ENCODE peak calls at places on chromosomes 6 and 20, in eight cellular contexts. S is IMR-90; Z is fibroblast of lung; F is SK-N-SH; Q is CD4-positive, CD25-positive, alpha-beta regulatory T cell; N is body of pancreas; C is adipocyte; R is breast epithelium. O is an unnamed sample.

GRCh38 chr20:37071481-37071911 is 24.3 kb downstream of the RBL1 start:
- DNase-seq in C (peak; percentile 56), Z (peak; percentile 22), N (no peak), Q (peak; percentile 3), F (no peak), R (no peak), S (peak; percentile 67), O (no peak)

GRCh38 chr6:53154071-53154470 is 5.4 kb upstream of the GCM1 start:
- DNase-seq in R (no peak), C (no peak), F (no peak), S (no peak), Q (no peak), N (no peak), Z (no peak), O (no peak)

GRCh38 chr6:83867527-83868161 is 8.2 kb downstream of the CYB5R4 start:
- DNase-seq in S (peak; percentile 92), F (no peak), Z (peak; percentile 53), Q (no peak), C (peak; percentile 81), R (no peak), N (no peak), O (peak; percentile 65)

GRCh38 chr20:38804682-38805501 is 605 bp upstream of the PPP1R16B start:
- DNase-seq in F (no peak), Q (peak; percentile 75), S (no peak), N (no peak), Z (no peak), R (no peak), C (no peak), O (no peak)

GRCh38 chr6:127342946-127343752 is at the start of gene ECHDC1:
- DNase-seq in Z (peak; percentile 81), S (peak; percentile 66), F (peak; percentile 86), R (peak; percentile 61), N (peak; percentile 41), C (peak; percentile 87), Q (peak; percentile 39), O (peak; percentile 75)

GRCh38 chr6:88167625-88167937 is 1.4 kb upstream of the CNR1 start:
- DNase-seq in Z (no peak), C (no peak), F (no peak), S (no peak), R (no peak), N (no peak), Q (no peak), O (no peak)

GRCh38 chr6:15776458-15776980 is 113.7 kb upstream of the DTNBP1 start:
- DNase-seq in C (no peak), F (no peak), R (no peak), Q (no peak), S (no peak), Z (no peak), N (no peak), O (no peak)

GRCh38 chr20:58092871-58093270 is 135.6 kb downstream of the ANKRD60 start:
- DNase-seq in Z (no peak), Q (no peak), N (no peak), F (no peak), C (no peak), R (peak; percentile 28), S (no peak), O (peak; percentile 53)

GRCh38 chr20:48406462-48407235 is 421.1 kb downstream of the PREX1 start:
- DNase-seq in F (no peak), C (no peak), Q (no peak), N (no peak), Z (no peak), S (no peak), R (no peak), O (no peak)

GRCh38 chr6:170040115-170040500 is 250.8 kb downstream of the DLL1 start:
- DNase-seq in S (no peak), F (no peak), Q (no peak), N (peak; percentile 2), Z (no peak), C (no peak), R (no peak), O (no peak)

GRCh38 chr6:48757661-48758060 is 646.7 kb upstream of the PTCHD4 start:
- DNase-seq in N (no peak), S (no peak), F (no peak), R (no peak), Q (no peak), Z (no peak), C (no peak), O (no peak)

GRCh38 chr20:32301719-32302506 is 24.5 kb downstream of the KIF3B start:
- DNase-seq in Z (no peak), Q (no peak), C (no peak), S (no peak), F (no peak), R (no peak), N (no peak), O (no peak)

GRCh38 chr6:149077208-149077607 is 240.3 kb upstream of the TAB2 start:
- DNase-seq in C (peak; percentile 61), R (no peak), N (no peak), F (no peak), Z (no peak), Q (no peak), S (peak; percentile 92), O (no peak)

GRCh38 chr6:149075616-149076354 is 241.7 kb upstream of the TAB2 start:
- DNase-seq in R (no peak), Q (no peak), Z (peak; percentile 51), F (no peak), S (peak; percentile 37), C (peak; percentile 60), N (no peak), O (no peak)

GRCh38 chr6:149076355-149076734 is 241.2 kb upstream of the TAB2 start:
- DNase-seq in S (no peak), R (no peak), Q (no peak), Z (no peak), N (no peak), C (no peak), F (no peak), O (no peak)

GRCh38 chr6:149074832-149075258 is 242.7 kb upstream of the TAB2 start:
- DNase-seq in F (no peak), C (no peak), Z (no peak), Q (no peak), N (no peak), R (no peak), S (no peak), O (no peak)

GRCh38 chr6:149071997-149072396 is 245.5 kb upstream of the TAB2 start:
- DNase-seq in Z (no peak), R (no peak), C (no peak), N (no peak), Q (no peak), S (no peak), F (no peak), O (no peak)
- H3K4me1 ChIP-seq in Z (no peaks in the 10 kb centered on the region), R (no peaks in the 10 kb centered on the region), C (peaks cover 13% of the 10 kb centered on the region), N (peaks cover 15% of the 10 kb centered on the region), Q (peaks cover 17% of the 10 kb centered on the region), S (peaks cover 3% of the 10 kb centered on the region), F (peaks cover 7% of the 10 kb centered on the region), O (no peaks in the 10 kb centered on the region)

GRCh38 chr20:4820833-4821518 is 99.3 kb downstream of the PRND start:
- DNase-seq in F (no peak), S (peak; percentile 88), C (peak; percentile 77), R (no peak), Z (peak; percentile 48), N (no peak), Q (no peak), O (no peak)

GRCh38 chr20:4817230-4817671 is 95.5 kb downstream of the PRND start:
- DNase-seq in C (peak; percentile 34), S (no peak), Z (peak; percentile 6), F (no peak), R (no peak), Q (no peak), N (peak; percentile 7), O (no peak)

GRCh38 chr20:4819901-4820300 is 98.2 kb downstream of the PRND start:
- DNase-seq in F (no peak), C (no peak), S (no peak), N (no peak), R (no peak), Q (no peak), Z (no peak), O (no peak)

GRCh38 chr20:4815618-4816017 is 93.9 kb downstream of the PRND start:
- DNase-seq in Z (no peak), F (no peak), C (no peak), S (no peak), N (peak; percentile 3), Q (no peak), R (no peak), O (no peak)

GRCh38 chr20:4821590-4821989 is 99.9 kb downstream of the PRND start:
- DNase-seq in F (no peak), C (no peak), S (no peak), Z (no peak), R (no peak), Q (no peak), N (no peak), O (no peak)
- H3K4me3 ChIP-seq in F (no peak overlapping the region), C (no peak overlapping the region), S (no peak overlapping the region), Z (no peak overlapping the region), R (peak overlapping the region; percentile 69), Q (peak overlapping the region; percentile 66), N (no peak overlapping the region), O (peak overlapping the region; percentile 75)

GRCh38 chr6:108764580-108764950 is 83.7 kb upstream of the ARMC2 start:
- DNase-seq in F (no peak), C (no peak), N (peak; percentile 70), Z (no peak), R (no peak), Q (no peak), S (no peak), O (no peak)
- H3K4me1 ChIP-seq in F (no peaks in the 10 kb centered on the region), C (peaks cover 16% of the 10 kb centered on the region), N (peaks cover 98% of the 10 kb centered on the region), Z (no peaks in the 10 kb centered on the region), R (no peaks in the 10 kb centered on the region), Q (no peaks in the 10 kb centered on the region), S (peaks cover 5% of the 10 kb centered on the region), O (peaks cover 3% of the 10 kb centered on the region)

DNA sequence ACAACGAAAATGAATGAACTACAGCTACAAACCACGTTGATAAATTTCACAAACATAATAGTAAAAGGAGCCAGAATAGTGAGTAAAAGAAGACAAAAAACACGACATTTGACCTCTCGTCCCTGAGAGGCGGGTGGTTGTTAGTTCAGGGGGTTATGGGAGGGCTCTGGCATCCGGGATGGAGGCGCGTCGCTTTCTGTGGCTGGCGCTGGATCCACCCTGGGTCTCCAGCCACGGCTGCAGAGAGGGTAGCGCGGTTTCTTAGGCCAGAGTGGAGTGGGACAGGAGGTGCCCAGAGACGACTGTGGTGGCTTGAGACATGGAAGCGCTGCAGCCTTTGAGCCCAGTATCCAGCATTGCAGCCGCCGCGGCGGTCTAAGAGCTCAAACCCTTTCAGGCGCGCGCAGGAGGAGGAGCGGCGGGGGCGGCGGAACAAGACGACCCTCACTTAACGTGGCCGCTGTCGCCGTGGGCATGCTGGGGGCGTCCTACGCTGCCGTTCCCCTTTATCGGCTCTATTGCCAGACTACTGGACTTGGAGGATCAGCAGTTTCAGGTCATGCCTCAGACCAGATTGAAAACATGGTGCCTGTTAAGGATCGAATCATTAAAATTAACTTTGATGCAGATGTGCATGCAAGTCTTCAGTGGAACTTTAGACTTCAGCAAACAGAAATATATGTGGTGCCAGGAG is 3.7 kb upstream of the ZSCAN23 start:
- DNase-seq in R (no peak), Q (no peak), Z (peak; percentile 13), F (peak; percentile 60), C (peak; percentile 38), S (peak; percentile 6), N (no peak), O (no peak)
- H3K4me3 ChIP-seq in R (no peak overlapping the region), Q (peak overlapping the region; percentile 23), Z (peak overlapping the region; percentile 78), F (peak overlapping the region; percentile 69), C (peak overlapping the region; percentile 78), S (peak overlapping the region; percentile 77), N (no peak overlapping the region), O (peak overlapping the region; percentile 37)

DNA sequence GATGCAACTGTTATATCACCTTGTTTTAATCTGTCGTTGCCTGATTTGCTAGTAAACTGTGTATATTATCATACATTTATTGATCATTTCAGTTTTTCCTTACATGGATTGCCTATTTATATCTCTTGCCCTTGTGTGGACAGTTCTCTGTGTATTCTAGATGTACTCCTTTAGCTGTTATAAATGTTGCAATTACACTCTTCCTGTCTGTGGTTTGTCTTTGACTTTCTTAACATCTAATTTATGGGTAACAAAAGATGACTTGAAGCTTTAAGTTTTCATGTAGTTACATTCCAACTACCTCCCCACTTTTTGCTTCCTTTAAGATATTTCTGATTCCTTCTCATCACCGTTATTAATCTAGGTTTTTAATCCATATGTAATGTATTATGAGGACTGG is 22.6 kb downstream of the PLCB1 start:
- DNase-seq in S (no peak), Q (no peak), F (no peak), N (no peak), Z (no peak), R (no peak), C (no peak), O (no peak)
- H3K4me1 ChIP-seq in S (peaks cover 9% of the 10 kb centered on the region), Q (no peaks in the 10 kb centered on the region), F (peaks cover 68% of the 10 kb centered on the region), N (peaks cover 37% of the 10 kb centered on the region), Z (peaks cover 20% of the 10 kb centered on the region), R (no peaks in the 10 kb centered on the region), C (peaks cover 47% of the 10 kb centered on the region), O (no peaks in the 10 kb centered on the region)

O was measured in ascending aorta.